ENCODE peak calls at places on chromosomes 16 and 17, in seven cellular contexts. H is cardiac fibroblast, W is left ventricle myocardium inferior, Z is adrenal gland, P is A549, J is fibroblast of lung, L is lower leg skin. E is an unnamed sample.

GRCh38 chr16:11139624-11140375 is 116.2 kb downstream of the SOCS1 start:
- DNase-seq in H (peak), W (no peak), Z (no peak), P (no peak), J (no peak), L (no peak), E (no peak)

GRCh38 chr16:12321363-12321762 is 344.8 kb downstream of the SNX29 start:
- DNase-seq in H (no peak), W (no peak), Z (no peak), P (no peak), J (no peak), L (no peak), E (no peak)

GRCh38 chr17:6098050-6098449 is 27.9 kb downstream of the WSCD1 start:
- DNase-seq in H (no peak), W (no peak), Z (no peak), P (no peak), J (no peak), L (no peak), E (no peak)

GRCh38 chr16:22635801-22636200 is 125.1 kb downstream of the NPIPB5 start:
- DNase-seq in H (no peak), W (no peak), Z (no peak), P (no peak), J (no peak), L (no peak), E (no peak)

GRCh38 chr16:68086336-68086821 is 1.2 kb downstream of the NFATC3 start:
- DNase-seq in H (peak), W (no peak), Z (no peak), P (peak), J (peak), L (no peak), E (peak)

GRCh38 chr16:86894168-86894567 is 315.8 kb downstream of the FOXL1 start:
- DNase-seq in H (no peak), W (no peak), Z (no peak), P (no peak), J (no peak), L (no peak), E (no peak)

GRCh38 chr17:34755981-34756669 is 176.7 kb downstream of the TMEM132E start:
- DNase-seq in H (no peak), W (no peak), Z (no peak), P (no peak), J (no peak), L (no peak), E (no peak)

GRCh38 chr17:79114455-79115301 is 40.1 kb downstream of the ENGASE start:
- DNase-seq in H (no peak), W (peak), Z (peak), P (no peak), J (no peak), L (no peak), E (no peak)

GRCh38 chr17:50225693-50226092 is 24.3 kb upstream of the COL1A1 start:
- DNase-seq in H (no peak), W (no peak), Z (no peak), P (no peak), J (no peak), L (no peak), E (no peak)

GRCh38 chr16:24611310-24611709 is 71.9 kb downstream of the RBBP6 start:
- DNase-seq in H (no peak), W (no peak), Z (no peak), P (no peak), J (no peak), L (no peak), E (no peak)

GRCh38 chr17:55576237-55576998 is 65.2 kb upstream of the SMIM36 start:
- DNase-seq in H (peak), W (no peak), Z (no peak), P (peak), J (peak), L (no peak), E (peak)

GRCh38 chr17:50330151-50330753 is 15.7 kb upstream of the XYLT2 start:
- DNase-seq in H (no peak), W (no peak), Z (no peak), P (no peak), J (no peak), L (no peak), E (no peak)

GRCh38 chr17:43416998-43417891 is 18.5 kb downstream of the ARL4D start:
- DNase-seq in H (peak), W (peak), Z (peak), P (no peak), J (peak), L (peak), E (peak)

GRCh38 chr17:65121916-65122821 is 15.0 kb upstream of the RGS9 start:
- DNase-seq in H (no peak), W (no peak), Z (no peak), P (no peak), J (no peak), L (no peak), E (no peak)

GRCh38 chr17:49117581-49118230 is 14.9 kb upstream of the B4GALNT2 start:
- DNase-seq in H (no peak), W (no peak), Z (no peak), P (no peak), J (no peak), L (no peak), E (no peak)

DNA sequence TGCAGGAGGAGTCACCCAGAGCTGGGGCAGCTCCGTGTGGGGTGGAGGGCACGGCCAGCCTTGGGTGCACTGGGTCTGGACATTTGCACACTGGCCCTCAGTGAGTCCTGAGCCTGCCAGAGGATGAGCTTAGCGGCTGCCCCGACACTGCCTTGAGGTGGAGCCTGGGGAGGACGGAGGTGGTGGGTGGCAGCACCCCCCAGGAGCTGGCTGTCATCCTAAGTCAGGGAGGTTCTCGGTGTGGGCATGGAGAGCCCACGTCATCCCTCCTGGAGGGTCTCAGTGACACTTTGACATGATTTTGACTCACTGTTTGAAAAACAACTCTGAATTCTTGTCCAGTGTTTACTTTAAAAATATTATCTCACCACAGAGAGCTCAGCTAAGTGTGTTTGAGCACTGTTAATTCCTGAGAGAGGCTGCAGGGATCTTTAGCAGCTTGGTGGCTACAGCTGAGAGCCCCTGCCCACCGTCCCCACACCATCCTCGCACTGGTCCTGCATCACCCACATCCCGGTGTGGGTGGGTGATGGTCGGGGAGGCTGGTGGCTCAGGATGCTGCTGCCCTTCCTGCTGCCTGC is 63.1 kb downstream of the BANP start:
- DNase-seq in H (peak), W (no peak), Z (no peak), P (no peak), J (peak), L (no peak), E (peak)
- H3K4me3 ChIP-seq in H (no peak), W (no peak), Z (no peak), P (no peak), J (no peak), L (no peak), E (no peak)

DNA sequence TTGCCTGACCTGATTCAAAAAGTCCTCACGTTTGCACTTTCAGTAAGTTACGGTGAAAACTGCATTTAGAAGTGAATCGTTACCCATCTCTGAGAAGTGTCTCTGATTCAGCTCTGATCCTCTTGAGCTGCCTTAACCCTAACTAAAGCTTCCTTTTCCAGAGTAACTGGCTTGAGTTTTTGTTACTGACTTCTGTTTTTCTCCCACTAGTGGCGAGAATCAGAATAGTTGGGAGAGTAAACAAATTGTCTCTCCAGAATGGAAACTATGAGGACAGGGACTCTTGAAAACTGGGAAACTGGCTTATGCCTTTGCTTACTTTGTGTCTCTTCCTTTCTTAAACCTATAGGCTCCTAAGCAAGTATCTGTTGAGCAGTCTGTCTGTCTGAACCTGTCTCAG is 31.3 kb upstream of the KPNB1 start:
- DNase-seq in H (peak), W (no peak), Z (no peak), P (peak), J (no peak), L (no peak), E (no peak)
- TF ChIP-seq CTCF in H (peak), W (peak), Z (no peak), P (peak), J (peak), L (no peak), E (peak)

DNA sequence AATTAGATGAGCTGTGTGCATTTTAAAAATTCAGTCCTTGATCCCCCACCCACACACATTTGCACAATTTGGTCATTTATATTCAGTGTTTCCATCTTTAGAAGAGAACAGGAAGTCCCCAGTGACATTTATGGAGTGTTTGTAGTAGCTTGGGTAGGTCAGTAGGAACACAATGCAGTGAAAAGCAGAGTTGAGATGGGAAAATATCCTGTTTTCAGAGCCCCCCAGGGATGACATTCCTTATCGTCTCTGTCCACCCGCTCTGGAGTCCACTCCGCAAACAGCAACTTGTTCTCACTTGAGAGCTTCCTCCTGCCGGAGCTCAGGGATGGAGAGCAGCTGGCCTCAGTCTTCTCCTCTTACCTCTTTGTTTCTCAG is 332.1 kb downstream of the SEC14L1 start:
- DNase-seq in H (no peak), W (no peak), Z (no peak), P (no peak), J (no peak), L (no peak), E (no peak)
- H3K4me3 ChIP-seq in H (no peak), W (peak), Z (no peak), P (no peak), J (no peak), L (no peak), E (no peak)

GRCh38 chr17:45127209-45127582 is 5.1 kb downstream of the PLCD3 start:
- DNase-seq in H (no peak), W (no peak), Z (no peak), P (no peak), J (no peak), L (no peak), E (no peak)

GRCh38 chr17:45128331-45128730 is 4.0 kb downstream of the PLCD3 start:
- DNase-seq in H (no peak), W (no peak), Z (no peak), P (no peak), J (no peak), L (no peak), E (no peak)

GRCh38 chr17:45129426-45129939 is 2.8 kb downstream of the PLCD3 start:
- DNase-seq in H (no peak), W (peak), Z (peak), P (no peak), J (no peak), L (no peak), E (peak)

GRCh38 chr17:45128989-45129388 is 3.3 kb downstream of the PLCD3 start:
- DNase-seq in H (no peak), W (no peak), Z (no peak), P (no peak), J (no peak), L (no peak), E (no peak)

DNA sequence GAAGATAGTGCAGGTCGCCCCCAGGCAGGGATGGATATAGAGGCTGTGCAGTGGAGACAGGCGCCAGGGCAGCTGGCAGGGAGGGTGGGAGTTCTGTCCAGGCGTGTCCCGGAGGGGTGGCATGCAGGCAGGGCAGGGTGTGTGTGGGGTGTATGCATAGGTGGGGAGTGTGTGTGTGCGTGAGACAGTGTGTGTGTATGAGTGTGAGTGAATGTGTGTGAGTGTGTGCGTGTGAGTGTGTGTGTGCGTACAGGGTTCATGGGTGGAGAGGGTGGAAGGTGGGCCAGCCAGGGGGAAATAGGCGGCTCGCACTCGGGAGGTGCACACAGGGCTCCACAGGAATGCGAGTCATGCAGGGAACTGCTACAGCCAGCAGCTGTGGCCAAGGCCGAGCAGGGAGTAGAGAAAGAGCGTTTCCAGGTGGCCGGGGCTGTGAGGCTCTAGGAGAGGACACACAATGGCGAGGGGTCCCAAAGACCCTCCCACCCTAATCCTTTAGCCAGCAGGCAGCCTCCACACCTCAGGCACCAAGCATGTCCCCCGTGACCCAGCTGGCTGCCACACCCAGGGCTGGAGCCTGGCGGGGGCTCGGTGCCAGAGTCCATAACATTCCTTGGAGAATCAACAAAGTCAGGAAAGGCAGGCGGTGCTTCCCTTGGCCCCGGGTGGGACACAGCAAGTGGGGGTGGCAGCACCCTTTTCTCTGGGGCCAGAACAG is 4.6 kb downstream of the PLCD3 start:
- DNase-seq in H (no peak), W (peak), Z (peak), P (no peak), J (no peak), L (no peak), E (peak)
- TF ChIP-seq CTCF in H (no peak), W (no peak), Z (no peak), P (no peak), J (no peak), L (peak), E (no peak)

DNA sequence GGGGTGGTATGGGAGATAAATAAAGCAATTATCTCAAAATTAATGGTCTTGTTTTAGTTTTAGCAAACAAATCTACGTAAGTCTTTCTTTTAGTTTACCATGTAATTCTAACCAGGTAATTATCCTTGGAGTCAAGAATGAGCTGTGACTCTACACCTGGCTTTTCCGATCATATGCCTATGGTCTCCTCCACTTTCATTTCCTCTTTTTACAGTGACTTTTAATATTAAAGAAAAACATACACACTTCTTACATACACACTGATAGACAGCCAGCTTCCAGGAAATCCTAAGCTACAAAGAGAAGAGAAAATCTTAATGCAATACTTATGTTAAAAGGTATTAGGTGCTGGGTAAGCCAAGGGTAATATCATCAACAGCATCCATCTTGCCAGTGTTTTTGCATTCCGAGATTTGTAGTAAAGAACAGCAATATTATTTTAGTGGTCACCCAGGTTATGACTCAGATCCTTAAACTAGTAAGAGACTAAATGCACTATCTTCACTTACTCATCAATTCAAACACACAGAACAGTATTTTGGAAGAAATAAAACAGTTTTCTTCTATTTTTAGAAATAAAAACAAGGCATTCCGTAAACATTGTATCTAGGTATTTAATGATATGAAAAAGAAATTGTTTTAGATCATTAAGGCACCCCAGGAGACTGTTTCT is 4.4 kb upstream of the IRX5 start:
- DNase-seq in H (peak), W (no peak), Z (no peak), P (no peak), J (no peak), L (no peak), E (no peak)
- H3K4me3 ChIP-seq in H (no peak), W (peak), Z (no peak), P (no peak), J (no peak), L (no peak), E (no peak)

GRCh38 chr17:37213927-37214326 is 161.9 kb upstream of the C17orf78 start:
- DNase-seq in H (no peak), W (no peak), Z (no peak), P (no peak), J (no peak), L (no peak), E (no peak)

GRCh38 chr17:37206299-37206698 is 169.5 kb upstream of the C17orf78 start:
- DNase-seq in H (no peak), W (no peak), Z (no peak), P (no peak), J (no peak), L (no peak), E (no peak)

GRCh38 chr17:37207103-37207502 is 168.7 kb upstream of the C17orf78 start:
- DNase-seq in H (no peak), W (no peak), Z (no peak), P (no peak), J (no peak), L (no peak), E (no peak)

DNA sequence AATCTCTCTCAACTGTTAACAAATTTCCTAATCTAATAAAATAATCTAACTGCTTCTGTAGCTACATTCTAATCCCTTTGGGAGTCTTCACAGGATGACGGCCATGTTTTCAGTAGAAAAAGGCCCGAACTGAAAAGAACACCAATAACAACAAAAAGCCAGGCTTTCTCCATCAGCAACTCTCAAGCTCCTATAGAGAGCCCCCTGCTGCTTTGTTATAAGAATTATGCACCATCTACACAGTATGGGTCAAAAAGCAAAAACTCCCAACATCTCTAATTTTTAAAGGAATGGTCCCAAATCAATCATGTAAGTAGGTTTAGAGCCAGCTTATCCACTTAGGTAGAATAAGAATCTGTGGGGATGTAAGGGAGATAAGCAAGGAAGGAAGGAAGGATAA is 163.6 kb upstream of the C17orf78 start:
- DNase-seq in H (peak), W (no peak), Z (no peak), P (no peak), J (peak), L (no peak), E (peak)
- TF ChIP-seq CTCF in H (peak), W (no peak), Z (no peak), P (no peak), J (peak), L (no peak), E (peak)

GRCh38 chr16:81610144-81610842 is 165.7 kb downstream of the CMIP start:
- DNase-seq in H (peak), W (peak), Z (peak), P (no peak), J (peak), L (no peak), E (peak)

GRCh38 chr16:81611721-81612120 is 167.1 kb downstream of the CMIP start:
- DNase-seq in H (no peak), W (no peak), Z (no peak), P (no peak), J (no peak), L (no peak), E (no peak)

GRCh38 chr16:81609323-81609892 is 164.8 kb downstream of the CMIP start:
- DNase-seq in H (no peak), W (no peak), Z (no peak), P (no peak), J (no peak), L (no peak), E (no peak)

GRCh38 chr16:81612351-81613170 is 166.5 kb upstream of the PLCG2 start:
- DNase-seq in H (peak), W (peak), Z (peak), P (no peak), J (no peak), L (no peak), E (no peak)

DNA sequence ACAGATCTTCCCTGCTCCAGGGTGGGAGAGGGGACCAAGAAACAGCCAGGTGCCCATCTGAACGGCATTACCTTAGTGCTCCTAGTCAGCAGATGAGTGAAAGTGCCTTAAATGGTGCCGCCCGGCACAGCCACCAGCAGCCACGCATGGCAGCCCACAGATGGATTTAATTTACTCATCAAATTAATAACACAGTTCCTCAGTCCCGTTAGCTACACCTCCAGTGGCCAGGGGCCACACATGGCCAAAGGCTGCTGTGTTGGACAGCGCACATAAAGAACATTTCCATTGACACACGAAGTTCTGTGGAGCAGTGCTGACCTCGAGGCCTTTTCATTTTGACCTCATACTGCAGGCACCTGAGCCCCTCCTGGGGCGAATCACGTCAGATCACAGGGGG is 166.3 kb downstream of the CMIP start:
- DNase-seq in H (no peak), W (no peak), Z (no peak), P (no peak), J (no peak), L (no peak), E (no peak)
- H3K4me3 ChIP-seq in H (no peak), W (peak), Z (no peak), P (no peak), J (no peak), L (no peak), E (no peak)